ENCODE peak calls at places on chromosomes 3 and 15, in eight cellular contexts. T is AG04449, P is pancreas, Y is bronchial epithelial cell, G is left ventricle myocardium inferior, A is hepatocyte, O is IMR-90, J is heart right ventricle. H is an unnamed sample.

GRCh38 chr3:11389570-11390268 is 117.5 kb downstream of the ATG7 start:
- DNase-seq in G (no peak), O (peak), P (no peak), J (no peak), Y (no peak), T (no peak), A (no peak), H (no peak)

GRCh38 chr3:125624341-125624740 is 29.0 kb upstream of the OSBPL11 start:
- DNase-seq in O (peak), P (no peak), Y (no peak), J (no peak), G (no peak), T (no peak), A (no peak), H (no peak)

GRCh38 chr3:38574411-38575278 is 74.8 kb downstream of the SCN5A start:
- DNase-seq in J (no peak), G (no peak), T (no peak), A (peak), Y (no peak), P (no peak), O (peak), H (no peak)

GRCh38 chr3:152047465-152047864 is 174.0 kb downstream of the SUCNR1 start:
- DNase-seq in J (no peak), O (peak), G (no peak), P (no peak), Y (peak), T (no peak), A (no peak), H (no peak)

GRCh38 chr3:114756506-114757279 is 390.4 kb downstream of the ZBTB20 start:
- DNase-seq in J (peak), G (no peak), T (no peak), P (no peak), O (peak), Y (peak), A (no peak), H (no peak)

GRCh38 chr3:126270145-126270811 is 86.9 kb downstream of the KLF15 start:
- DNase-seq in T (no peak), O (peak), G (peak), J (peak), Y (peak), A (no peak), P (peak), H (no peak)

GRCh38 chr15:100131321-100132224 is 210.2 kb downstream of the ADAMTS17 start:
- DNase-seq in A (peak), Y (peak), G (peak), P (peak), O (peak), T (no peak), J (peak), H (no peak)

GRCh38 chr3:32246079-32246675 is 7.7 kb downstream of the CMTM8 start:
- DNase-seq in Y (peak), G (no peak), J (no peak), P (no peak), A (no peak), T (no peak), O (no peak), H (no peak)

GRCh38 chr15:72758195-72758594 is 25.4 kb downstream of the ADPGK start:
- DNase-seq in Y (peak), P (no peak), A (peak), J (no peak), O (peak), T (peak), G (no peak), H (no peak)

GRCh38 chr3:39383913-39384664 is 919 bp downstream of the SLC25A38 start:
- DNase-seq in A (peak), G (peak), T (peak), J (peak), P (peak), O (peak), Y (peak), H (peak)

GRCh38 chr15:66936115-66936863 is 129.1 kb upstream of the SMAD3 start:
- DNase-seq in A (peak), J (peak), P (no peak), G (peak), Y (no peak), O (peak), T (no peak), H (no peak)

DNA sequence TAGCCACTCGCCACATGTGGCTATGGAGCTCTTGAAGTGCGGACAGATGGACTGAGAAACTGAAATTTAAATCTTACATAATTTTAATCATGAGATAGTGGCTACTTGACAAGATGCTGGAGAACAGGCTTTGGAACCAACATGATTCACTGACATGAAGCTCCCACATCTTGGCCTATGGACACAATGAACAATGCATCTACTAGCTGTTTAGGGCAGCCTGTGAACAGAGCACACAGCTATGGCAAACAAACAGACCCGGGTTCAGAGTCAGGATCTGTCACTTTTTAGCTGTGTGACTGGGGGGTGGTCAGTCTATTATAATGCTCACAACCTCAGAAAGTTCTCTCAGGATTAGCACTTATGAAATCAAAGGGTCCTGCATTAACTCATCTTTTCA is 616.6 kb downstream of the MAGI1 start:
- DNase-seq in P (no peak), T (no peak), A (no peak), O (no peak), Y (no peak), J (no peak), G (no peak), H (no peak)
- H3K4me3 ChIP-seq in P (no peak), T (no peak), A (no peak), O (no peak), Y (no peak), J (no peak), G (no peak), H (no peak)

GRCh38 chr15:60583194-60583593 is 104.3 kb upstream of the ICE2 start:
- DNase-seq in G (no peak), A (no peak), J (no peak), Y (no peak), O (no peak), P (no peak), T (no peak), H (no peak)
- H3K4me3 ChIP-seq in G (no peak), A (no peak), J (no peak), Y (no peak), O (no peak), P (no peak), T (no peak), H (peak)

GRCh38 chr3:196218155-196218712 is 1.9 kb downstream of the SLC51A start:
- DNase-seq in Y (no peak), O (no peak), A (no peak), J (no peak), T (no peak), P (no peak), G (no peak), H (no peak)

GRCh38 chr3:196219970-196220311 is 3.6 kb downstream of the SLC51A start:
- DNase-seq in A (no peak), Y (no peak), O (no peak), T (no peak), J (no peak), P (no peak), G (no peak), H (no peak)

GRCh38 chr3:196220991-196221390 is 4.7 kb downstream of the SLC51A start:
- DNase-seq in P (no peak), Y (no peak), O (no peak), A (no peak), J (no peak), G (no peak), T (no peak), H (no peak)

GRCh38 chr3:196220587-196220986 is 4.3 kb downstream of the SLC51A start:
- DNase-seq in J (peak), A (no peak), O (no peak), G (no peak), Y (peak), P (no peak), T (no peak), H (no peak)

GRCh38 chr3:196219194-196219969 is 3.0 kb downstream of the SLC51A start:
- DNase-seq in A (peak), J (peak), G (peak), Y (peak), O (peak), P (no peak), T (peak), H (peak)
- H3K4me3 ChIP-seq in A (no peak), J (no peak), G (peak), Y (no peak), O (peak), P (no peak), T (peak), H (peak)

GRCh38 chr3:149186219-149186618 is 35.4 kb downstream of the CP start:
- DNase-seq in G (no peak), T (no peak), J (no peak), A (no peak), O (no peak), Y (no peak), P (no peak), H (no peak)

GRCh38 chr3:149177122-149177521 is 44.5 kb downstream of the CP start:
- DNase-seq in Y (no peak), P (no peak), J (no peak), G (no peak), T (no peak), O (no peak), A (no peak), H (no peak)

GRCh38 chr3:149179225-149179624 is 42.4 kb downstream of the CP start:
- DNase-seq in T (peak), P (no peak), O (peak), J (no peak), G (no peak), A (no peak), Y (peak), H (no peak)

GRCh38 chr3:149180057-149180573 is 41.5 kb downstream of the CP start:
- DNase-seq in J (peak), G (peak), O (peak), P (no peak), Y (peak), T (peak), A (peak), H (no peak)

GRCh38 chr3:149181179-149181578 is 40.5 kb downstream of the CP start:
- DNase-seq in A (no peak), T (no peak), P (no peak), J (no peak), G (no peak), O (no peak), Y (no peak), H (no peak)
- H3K4me3 ChIP-seq in A (no peak), T (no peak), P (no peak), J (no peak), G (no peak), O (no peak), Y (no peak), H (no peak)

H was measured in Jurkat, Clone E6-1.